ENCODE peak calls at places on chromosomes 7 and 10, in five cellular contexts. H is stimulated activated naive B cell treated with anti-CD40 and anti-IgM and Interleukin-4, amounts not matched to agents 10 μg/mL and 1 μg/mL and 100 μg/mL, for 72 hours; V is glutamatergic neuron; U is KG1; T is NAMALWA. I is an unnamed sample.

GRCh38 chr10:111531690-111532089 is 454.9 kb downstream of the ADRA2A start:
- DNase-seq in U (no peak), H (no peak), V (no peak), T (no peak), I (no peak)

GRCh38 chr10:62665771-62666170 is 138.7 kb upstream of the ADO start:
- DNase-seq in U (no peak), H (no peak), V (no peak), T (no peak), I (no peak)

GRCh38 chr7:116528008-116528789 is 3.4 kb downstream of the CAV1 start:
- DNase-seq in T (no peak), H (no peak), U (no peak), V (no peak), I (no peak)

GRCh38 chr10:109450702-109451101 is 472.6 kb downstream of the XPNPEP1 start:
- DNase-seq in U (no peak), T (no peak), H (no peak), V (no peak), I (no peak)

GRCh38 chr10:16986406-16987128 is 143.0 kb downstream of the CUBN start:
- DNase-seq in H (no peak), V (no peak), T (no peak), U (no peak), I (no peak)

GRCh38 chr7:15313361-15313760 is 248.5 kb downstream of the AGMO start:
- DNase-seq in U (no peak), V (no peak), T (no peak), H (no peak), I (no peak)

GRCh38 chr7:72334066-72334465 is 78.1 kb downstream of the CALN1 start:
- DNase-seq in H (no peak), T (peak; percentile 15), U (peak; percentile 43), V (no peak), I (no peak)

GRCh38 chr10:61994404-61995031 is 93.0 kb downstream of the ARID5B start:
- DNase-seq in T (no peak), U (no peak), H (no peak), V (no peak), I (no peak)

GRCh38 chr7:154640266-154640865 is 362.6 kb downstream of the PAXIP1 start:
- DNase-seq in V (no peak), T (no peak), H (no peak), U (no peak), I (no peak)

GRCh38 chr10:110498087-110498981 is 627 bp downstream of the DUSP5 start:
- DNase-seq in U (no peak), H (peak; percentile 48), T (peak; percentile 51), V (peak; percentile 66), I (no peak)

GRCh38 chr10:124416733-124417132 is 2.0 kb downstream of the OAT start:
- DNase-seq in T (no peak), H (no peak), U (no peak), V (no peak), I (no peak)

GRCh38 chr7:150983893-150984368 is 5.8 kb upstream of the KCNH2 start:
- DNase-seq in H (no peak), U (peak; percentile 4), V (no peak), T (peak; percentile 72), I (no peak)

I was measured in DMS 273 treated with DMSO at 0.1 percent for 48 hours.